ENCODE peak calls at places on chromosomes 16 and 17, in six cellular contexts. U, V, H, L, Z and I are unnamed samples.

GRCh38 chr16:88536971-88537751 is 33.0 kb upstream of the ZC3H18 start:
- DNase-seq in V (no peak), Z (no peak), U (no peak), L (peak; percentile 66), H (no peak), I (no peak)

GRCh38 chr16:85617948-85618347 is 4.8 kb downstream of the GSE1 start:
- DNase-seq in Z (no peak), V (no peak), H (no peak), L (no peak), U (no peak), I (no peak)

GRCh38 chr17:77637807-77638182 is 320.7 kb upstream of the TNRC6C start:
- DNase-seq in V (no peak), Z (peak; percentile 2), L (peak; percentile 68), H (no peak), U (no peak), I (no peak)

GRCh38 chr17:10435096-10435495 is 13.3 kb upstream of the MYH8 start:
- DNase-seq in U (no peak), Z (no peak), H (no peak), L (no peak), V (no peak), I (no peak)

GRCh38 chr16:67668495-67669157 is 2.0 kb downstream of the C16orf86 start:
- DNase-seq in V (no peak), L (no peak), H (no peak), Z (no peak), U (no peak), I (no peak)

GRCh38 chr17:17545031-17545820 is 46.3 kb downstream of the PEMT start:
- DNase-seq in Z (peak; percentile 73), U (no peak), H (no peak), V (peak; percentile 47), L (no peak), I (no peak)

GRCh38 chr17:18257268-18257681 is 1.3 kb downstream of the FLII start:
- DNase-seq in V (no peak), H (no peak), U (no peak), Z (no peak), L (no peak), I (peak; percentile 52)

GRCh38 chr17:11296994-11297393 is 56.0 kb downstream of the SHISA6 start:
- DNase-seq in Z (no peak), V (no peak), L (peak; percentile 15), H (no peak), U (no peak), I (no peak)

GRCh38 chr17:43403846-43404245 is 5.1 kb downstream of the ARL4D start:
- DNase-seq in V (no peak), H (no peak), U (no peak), L (peak; percentile 73), Z (no peak), I (no peak)

GRCh38 chr17:6501359-6501758 is 55.0 kb downstream of the PITPNM3 start:
- DNase-seq in V (no peak), L (no peak), H (no peak), U (no peak), Z (no peak), I (no peak)

GRCh38 chr17:28494445-28495188 is 11.5 kb upstream of the FOXN1 start:
- DNase-seq in L (peak; percentile 93), V (peak; percentile 54), H (peak; percentile 82), Z (peak; percentile 38), U (peak; percentile 24), I (peak; percentile 83)

GRCh38 chr16:8851761-8852403 is 16.9 kb downstream of the CARHSP1 start:
- DNase-seq in U (no peak), H (no peak), L (peak; percentile 42), Z (no peak), V (no peak), I (no peak)

GRCh38 chr16:30805370-30806169 is 18.6 kb upstream of the ZNF629 start:
- DNase-seq in Z (peak; percentile 80), H (peak; percentile 90), L (peak; percentile 96), U (peak; percentile 45), V (peak; percentile 56), I (peak; percentile 93)

GRCh38 chr16:8703693-8704092 is 29.3 kb downstream of the ABAT start:
- DNase-seq in Z (no peak), U (no peak), V (no peak), H (no peak), L (no peak), I (no peak)

GRCh38 chr17:731943-732787 is at the start of gene TLCD3A:
- DNase-seq in U (no peak), Z (peak; percentile 64), L (peak; percentile 95), V (peak; percentile 49), H (peak; percentile 63), I (peak; percentile 75)

GRCh38 chr16:58843675-58844074 is 109.6 kb upstream of the GOT2 start:
- DNase-seq in Z (peak; percentile 33), V (peak; percentile 46), U (peak; percentile 8), H (no peak), L (peak; percentile 42), I (no peak)

GRCh38 chr16:89476379-89476778 is 14.0 kb downstream of the ANKRD11 start:
- DNase-seq in L (no peak), U (no peak), Z (no peak), H (no peak), V (no peak), I (no peak)

GRCh38 chr17:34826332-34826731 is 134.9 kb downstream of the CCT6B start:
- DNase-seq in U (no peak), V (peak; percentile 3), Z (no peak), L (peak; percentile 28), H (no peak), I (no peak)

GRCh38 chr17:18966831-18967624 is 15.1 kb downstream of the SLC5A10 start:
- DNase-seq in H (no peak), V (peak; percentile 3), L (no peak), Z (peak; percentile 38), U (peak; percentile 7), I (peak; percentile 41)

GRCh38 chr17:16915752-16916556 is 56.0 kb downstream of the TNFRSF13B start:
- DNase-seq in Z (peak; percentile 29), H (peak; percentile 43), V (peak; percentile 28), U (no peak), L (peak; percentile 64), I (no peak)

DNA sequence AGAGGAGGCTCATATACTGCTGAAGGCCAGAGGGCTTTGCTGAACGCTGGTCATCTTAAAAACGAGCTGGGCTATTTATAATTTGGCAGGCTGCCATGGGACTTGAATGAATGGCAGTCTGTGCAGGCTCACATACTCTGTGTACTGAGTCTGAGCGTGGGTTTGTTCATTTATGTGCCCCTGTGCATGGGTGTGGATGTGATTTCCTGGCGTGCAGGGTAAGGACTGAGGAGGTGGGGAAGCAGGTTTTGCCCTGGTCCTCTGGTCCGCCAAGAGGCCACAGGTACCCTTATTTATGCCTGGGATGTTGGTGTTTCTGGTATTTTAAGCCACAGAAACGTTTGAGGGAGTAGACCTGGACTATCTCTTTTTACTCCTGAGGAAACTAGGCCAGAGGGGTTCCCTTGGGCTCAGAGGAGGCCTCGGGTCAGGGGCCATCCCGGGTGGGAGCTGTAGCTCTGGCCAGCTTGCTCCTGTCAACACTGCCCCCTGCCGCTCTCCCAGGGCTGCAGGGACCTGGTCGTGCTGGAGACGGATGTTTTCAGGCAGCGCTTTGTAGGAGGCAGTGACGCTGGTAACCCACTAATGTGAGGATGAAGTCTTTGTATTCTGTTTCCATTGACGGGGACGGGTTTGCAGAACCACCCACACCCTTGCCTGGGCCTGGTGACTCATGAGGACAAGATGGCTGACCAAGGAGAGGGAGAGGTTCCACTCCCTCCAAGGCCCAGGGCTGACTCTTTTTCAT is 184.4 kb downstream of the MSI2 start:
- DNase-seq in H (peak; percentile 86), V (peak; percentile 66), L (peak; percentile 82), U (no peak), Z (peak; percentile 98), I (no peak)
- TF ChIP-seq CTCF in H (peak; percentile 61), V (no peak), L (peak; percentile 53), U (no peak), Z (peak; percentile 14), I (no peak)

DNA sequence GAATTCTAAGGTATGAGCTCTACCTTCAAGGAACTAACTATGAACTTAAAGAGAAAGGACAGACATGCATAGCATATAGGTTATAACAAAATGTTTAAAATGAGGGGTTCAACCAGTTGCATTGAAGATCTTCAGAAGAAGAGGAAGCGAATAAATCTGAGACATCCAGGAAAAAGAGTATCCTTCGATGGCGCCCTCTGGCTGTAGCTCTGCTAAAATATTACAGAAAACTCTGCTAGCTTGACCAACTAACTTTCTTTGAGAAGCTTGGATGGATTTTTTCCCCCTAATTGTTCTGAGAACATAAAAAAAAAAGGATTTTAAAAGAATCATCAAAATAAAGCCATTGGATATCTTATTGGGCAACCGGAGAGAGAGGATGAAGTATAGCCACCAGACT is 659.9 kb upstream of the SOX9 start:
- DNase-seq in V (peak; percentile 15), H (peak; percentile 24), U (no peak), Z (no peak), L (no peak), I (peak; percentile 62)
- TF ChIP-seq CTCF in V (peak; percentile 85), H (no peak), U (peak; percentile 38), Z (peak; percentile 44), L (peak; percentile 75), I (peak; percentile 35)

GRCh38 chr17:79775635-79776034 is 2.3 kb upstream of the CBX2 start:
- DNase-seq in Z (no peak), V (no peak), L (no peak), U (no peak), H (no peak), I (no peak)
- TF ChIP-seq CTCF in Z (no peak), V (no peak), L (no peak), U (no peak), H (no peak), I (no peak)

DNA sequence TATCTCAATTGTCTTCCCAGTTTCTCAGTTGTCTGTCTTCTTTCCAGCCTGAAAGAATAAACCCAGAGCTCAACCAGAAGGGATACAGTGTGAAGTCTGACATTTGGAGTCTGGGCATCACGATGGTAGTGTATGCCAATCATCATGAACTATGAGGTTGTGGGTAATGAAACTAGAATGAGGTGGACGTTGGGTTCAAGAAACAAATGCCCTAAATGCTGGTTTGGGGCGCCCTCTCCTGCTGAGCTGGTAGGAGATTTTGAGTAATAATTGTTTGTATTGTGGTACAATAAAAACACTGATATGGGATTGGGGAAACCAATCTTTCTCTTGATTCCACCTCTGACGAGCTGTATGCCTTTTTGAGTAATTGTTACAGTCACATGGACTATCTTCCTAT is 110.4 kb downstream of the MAP2K6 start:
- DNase-seq in V (no peak), Z (no peak), L (no peak), H (no peak), U (no peak), I (no peak)
- TF ChIP-seq CTCF in V (peak; percentile 49), Z (no peak), L (peak; percentile 32), H (no peak), U (peak; percentile 22), I (no peak)

GRCh38 chr17:38435795-38436194 is 7.5 kb downstream of the ARHGAP23 start:
- DNase-seq in Z (no peak), L (no peak), U (no peak), V (no peak), H (no peak), I (no peak)
- TF ChIP-seq CTCF in Z (no peak), L (no peak), U (no peak), V (no peak), H (no peak), I (no peak)